ENCODE peak calls at places on chromosomes 13 and 19, in four cellular contexts. O, Q, I and E are unnamed samples. For H3K27me3, the result is how much of the 10 kb centered on the place peaks cover.

GRCh38 chr13:98878421-98879126 is 99.3 kb downstream of the DOCK9 start:
- DNase-seq in I (no peak), Q (no peak), O (no peak), E (no peak)

GRCh38 chr13:45024847-45025246 is 35.5 kb downstream of the GPALPP1 start:
- DNase-seq in O (no peak), I (no peak), Q (no peak), E (no peak)

GRCh38 chr13:73074101-73074500 is 15.3 kb downstream of the KLF5 start:
- DNase-seq in O (no peak), Q (no peak), I (no peak), E (no peak)

GRCh38 chr13:112877976-112878955 is 90.7 kb upstream of the MCF2L start:
- DNase-seq in O (no peak), Q (no peak), I (no peak), E (no peak)

GRCh38 chr13:109309625-109310363 is 476.6 kb downstream of the IRS2 start:
- DNase-seq in I (no peak), O (no peak), Q (no peak), E (no peak)

GRCh38 chr13:46595918-46596315 is 42.9 kb downstream of the LRCH1 start:
- DNase-seq in Q (no peak), O (no peak), I (no peak), E (no peak)

GRCh38 chr13:33186851-33187250 is 98.7 kb downstream of the STARD13 start:
- DNase-seq in O (no peak), I (no peak), Q (no peak), E (no peak)

GRCh38 chr19:34217952-34218817 is 36.2 kb upstream of the GARRE1 start:
- DNase-seq in I (peak), Q (peak), O (peak), E (no peak)

GRCh38 chr19:35468637-35469036 is 20.6 kb downstream of the FFAR2 start:
- DNase-seq in O (peak), I (peak), Q (no peak), E (peak)

GRCh38 chr19:17951151-17952040 is 15.5 kb upstream of the KCNN1 start:
- DNase-seq in O (no peak), I (no peak), Q (no peak), E (no peak)
- H3K4me3 ChIP-seq in O (peak), I (no peak), Q (no peak), E (peak)

DNA sequence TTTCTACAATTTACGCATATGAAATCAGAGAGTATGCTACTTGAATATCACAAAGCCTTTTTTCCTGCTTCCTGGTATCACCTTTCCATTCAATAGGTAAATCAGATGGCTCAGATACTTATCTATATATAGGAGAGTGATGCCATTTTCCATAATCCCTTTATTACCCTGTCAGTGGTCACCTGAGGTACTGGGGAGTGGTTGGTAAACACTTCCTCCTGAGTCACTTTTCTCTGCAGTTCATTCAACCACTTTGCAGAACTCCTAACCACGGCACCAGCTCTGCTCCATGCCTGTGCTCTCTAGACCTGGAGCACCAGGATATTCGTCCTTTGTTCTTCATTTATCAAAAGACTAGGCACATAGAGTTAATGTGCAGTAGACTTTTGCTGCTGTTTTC is 748.5 kb upstream of the KLHL1 start:
- DNase-seq in Q (no peak), O (no peak), I (no peak), E (no peak)
- TF ChIP-seq CTCF in Q (no peak), O (no peak), I (no peak), E (no peak)

GRCh38 chr19:15575406-15575805 is 39.6 kb upstream of the CYP4F8 start:
- DNase-seq in I (peak), O (no peak), Q (no peak), E (no peak)
- H3K27me3 ChIP-seq in I (under half), O (under half), Q (under half), E (under half)

DNA sequence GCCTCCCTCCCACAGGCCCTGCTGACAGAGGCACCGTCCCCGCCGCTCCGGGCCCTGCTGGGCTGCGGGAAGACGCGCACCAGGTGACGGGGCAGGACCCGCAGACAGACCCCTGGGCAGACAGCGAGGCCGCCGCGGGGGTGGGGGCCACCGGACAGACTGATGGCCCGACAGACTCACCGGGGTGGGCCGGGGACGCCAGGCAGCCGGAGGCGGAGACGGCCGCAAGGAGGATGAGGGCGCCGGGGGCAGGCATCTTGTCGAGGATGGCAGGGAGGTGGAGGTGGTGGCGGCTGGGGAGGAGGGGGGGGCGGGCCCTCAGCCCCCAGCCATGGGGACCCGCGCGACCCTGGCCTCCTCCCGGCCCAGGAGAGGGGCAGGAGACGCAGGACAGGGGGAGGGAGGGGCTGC is 309 bp downstream of the LMTK3 start:
- DNase-seq in O (no peak), Q (no peak), I (no peak), E (peak)
- H3K4me3 ChIP-seq in O (no peak), Q (no peak), I (peak), E (peak)

DNA sequence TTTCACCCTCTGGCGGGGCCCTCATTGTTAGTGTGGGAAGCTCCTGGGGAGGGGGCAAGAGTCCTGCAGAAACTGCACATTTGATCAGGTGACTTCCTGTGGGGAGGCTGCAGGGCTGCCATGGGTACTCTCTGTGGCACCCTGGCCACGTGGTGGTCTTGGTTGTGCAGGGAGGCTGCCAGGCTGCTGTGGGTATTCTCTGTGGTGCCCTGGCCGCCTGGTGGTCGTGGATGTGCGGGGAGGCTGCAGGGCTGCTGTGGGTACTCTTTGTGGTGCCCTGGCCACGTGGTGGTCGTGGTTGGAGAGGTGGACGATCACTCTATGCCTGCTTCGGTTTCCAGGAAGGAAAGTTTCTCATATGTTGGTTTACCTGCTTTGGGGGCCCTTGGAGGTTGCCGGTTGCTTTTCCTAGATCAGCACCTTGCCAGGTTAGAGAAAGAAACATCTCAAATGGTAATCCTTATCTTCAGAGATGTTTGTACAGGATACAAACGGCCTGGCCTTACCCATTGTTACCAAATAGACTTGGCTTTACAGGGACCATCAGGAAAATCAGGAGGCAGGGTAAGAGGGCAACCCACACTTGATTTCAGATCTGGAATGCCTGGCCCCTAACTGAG is 22.9 kb downstream of the TEX29 start:
- DNase-seq in O (no peak), Q (no peak), I (no peak), E (no peak)
- TF ChIP-seq CTCF in O (no peak), Q (no peak), I (no peak), E (no peak)

GRCh38 chr19:13866463-13867046 is 10.4 kb upstream of the NANOS3 start:
- DNase-seq in O (no peak), I (no peak), Q (no peak), E (no peak)

GRCh38 chr19:13864513-13865242 is 12.3 kb upstream of the NANOS3 start:
- DNase-seq in I (no peak), Q (no peak), O (no peak), E (no peak)

GRCh38 chr19:13865578-13866462 is 11.1 kb upstream of the NANOS3 start:
- DNase-seq in I (no peak), O (no peak), Q (no peak), E (no peak)

GRCh38 chr19:13864223-13864512 is 12.8 kb upstream of the NANOS3 start:
- DNase-seq in Q (no peak), I (no peak), O (no peak), E (no peak)

GRCh38 chr19:13865243-13865577 is 11.7 kb upstream of the NANOS3 start:
- DNase-seq in I (no peak), Q (no peak), O (peak), E (no peak)
- H3K27me3 ChIP-seq in I (under half), Q (under half), O (under half), E (under half)

DNA sequence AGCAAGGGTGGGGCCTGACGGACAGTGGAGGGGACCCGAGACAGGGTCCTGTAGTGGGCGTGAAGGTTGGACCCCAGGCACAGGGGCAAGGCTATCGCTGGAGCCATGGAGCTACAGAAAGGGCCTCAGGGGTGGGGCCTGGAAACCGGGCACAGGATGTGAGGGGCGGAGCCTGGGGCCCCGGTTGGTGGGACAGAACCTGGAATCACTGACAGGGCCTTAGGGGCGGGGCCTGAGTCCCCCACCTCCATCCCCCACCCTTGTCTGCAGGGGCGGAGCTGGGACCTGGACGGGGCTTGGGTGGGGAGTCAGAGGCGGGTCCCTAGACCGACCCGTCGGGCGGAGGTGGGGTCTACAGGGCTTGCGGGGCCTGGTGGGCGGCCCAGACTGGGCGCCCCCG is 26.0 kb downstream of the DCAF15 start:
- DNase-seq in O (peak), I (peak), Q (peak), E (peak)
- H3K4me3 ChIP-seq in O (no peak), I (peak), Q (peak), E (no peak)

DNA sequence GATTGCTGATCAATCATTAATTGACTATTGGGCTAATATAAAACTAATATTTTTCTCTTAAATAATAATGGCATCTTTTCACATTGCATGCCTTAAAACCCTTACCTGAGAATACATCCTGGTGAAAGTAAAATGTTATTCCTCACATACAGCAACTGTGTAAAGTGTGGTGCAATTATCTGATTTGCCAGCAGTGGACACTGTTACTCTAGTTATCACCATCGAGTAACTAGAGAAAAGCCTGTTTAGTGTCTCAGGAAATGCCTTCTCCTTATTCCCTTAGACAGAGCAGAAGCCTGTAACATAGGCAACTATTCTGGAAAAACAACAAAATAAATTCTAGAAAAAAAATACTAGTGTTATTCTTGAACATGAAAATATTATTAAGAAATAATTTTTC is 459.8 kb downstream of the FGF14 start:
- DNase-seq in I (peak), O (no peak), Q (no peak), E (peak)
- TF ChIP-seq CTCF in I (peak), O (peak), Q (peak), E (peak)